ENCODE peak calls at places on chromosomes 2 and 18, in four cellular contexts. X, U, L and D are unnamed samples.

GRCh38 chr2:192195548-192196418 is 1.1 kb upstream of the TMEFF2 start:
- DNase-seq in X (peak; percentile 33), U (peak; percentile 25), L (peak; percentile 69), D (peak; percentile 13)

GRCh38 chr2:109125595-109126500 is 3.2 kb upstream of the SH3RF3 start:
- DNase-seq in X (no peak), U (no peak), L (no peak), D (no peak)

GRCh38 chr2:99775585-99775984 is 285.8 kb upstream of the REV1 start:
- DNase-seq in X (no peak), U (no peak), L (no peak), D (no peak)

GRCh38 chr18:12515550-12515949 is 107.8 kb downstream of the PRELID3A start:
- DNase-seq in X (no peak), U (no peak), L (no peak), D (no peak)

GRCh38 chr2:238426568-238427434 is at the start of gene ASB1:
- DNase-seq in X (peak; percentile 89), U (peak; percentile 91), L (peak; percentile 80), D (peak; percentile 89)

GRCh38 chr2:234916674-234917073 is 35.1 kb upstream of the SH3BP4 start:
- DNase-seq in X (no peak), U (no peak), L (no peak), D (no peak)

GRCh38 chr2:203951366-203951902 is 14.9 kb downstream of the ICOS start:
- DNase-seq in X (no peak), U (no peak), L (no peak), D (no peak)

GRCh38 chr2:17506736-17507616 is 11.3 kb downstream of the RAD51AP2 start:
- DNase-seq in X (no peak), U (no peak), L (no peak), D (peak; percentile 3)

GRCh38 chr2:15814946-15815345 is 125.4 kb upstream of the MYCN start:
- DNase-seq in X (no peak), U (no peak), L (no peak), D (no peak)

GRCh38 chr2:134189009-134189717 is 64.7 kb upstream of the MGAT5 start:
- DNase-seq in X (no peak), U (no peak), L (no peak), D (peak; percentile 73)

GRCh38 chr2:165069131-165069530 is 113.8 kb upstream of the SLC38A11 start:
- DNase-seq in X (no peak), U (no peak), L (no peak), D (no peak)

GRCh38 chr18:74284501-74285004 is 7.2 kb downstream of the CYB5A start:
- DNase-seq in X (no peak), U (peak; percentile 2), L (no peak), D (no peak)

GRCh38 chr2:234269769-234270204 is 219.3 kb downstream of the SPP2 start:
- DNase-seq in X (no peak), U (no peak), L (no peak), D (no peak)

GRCh38 chr2:223545830-223546229 is 56.3 kb downstream of the SCG2 start:
- DNase-seq in X (no peak), U (no peak), L (no peak), D (no peak)

GRCh38 chr18:76488190-76488589 is 6.9 kb downstream of the ZNF516 start:
- DNase-seq in X (no peak), U (no peak), L (no peak), D (no peak)

GRCh38 chr18:9653390-9653789 is 39.0 kb upstream of the PPP4R1 start:
- DNase-seq in X (no peak), U (no peak), L (no peak), D (peak; percentile 53)

GRCh38 chr2:179261161-179261825 is 3.3 kb downstream of the SESTD1 start:
- DNase-seq in X (no peak), U (no peak), L (no peak), D (no peak)
- TF ChIP-seq CTCF in X (no peak), U (no peak), L (no peak), D (no peak)

GRCh38 chr18:67104700-67105284 is 411.7 kb downstream of the DSEL start:
- DNase-seq in X (no peak), U (peak; percentile 15), L (peak; percentile 74), D (peak; percentile 75)
- TF ChIP-seq CTCF in X (peak; percentile 33), U (peak; percentile 84), L (peak; percentile 33), D (peak; percentile 62)

DNA sequence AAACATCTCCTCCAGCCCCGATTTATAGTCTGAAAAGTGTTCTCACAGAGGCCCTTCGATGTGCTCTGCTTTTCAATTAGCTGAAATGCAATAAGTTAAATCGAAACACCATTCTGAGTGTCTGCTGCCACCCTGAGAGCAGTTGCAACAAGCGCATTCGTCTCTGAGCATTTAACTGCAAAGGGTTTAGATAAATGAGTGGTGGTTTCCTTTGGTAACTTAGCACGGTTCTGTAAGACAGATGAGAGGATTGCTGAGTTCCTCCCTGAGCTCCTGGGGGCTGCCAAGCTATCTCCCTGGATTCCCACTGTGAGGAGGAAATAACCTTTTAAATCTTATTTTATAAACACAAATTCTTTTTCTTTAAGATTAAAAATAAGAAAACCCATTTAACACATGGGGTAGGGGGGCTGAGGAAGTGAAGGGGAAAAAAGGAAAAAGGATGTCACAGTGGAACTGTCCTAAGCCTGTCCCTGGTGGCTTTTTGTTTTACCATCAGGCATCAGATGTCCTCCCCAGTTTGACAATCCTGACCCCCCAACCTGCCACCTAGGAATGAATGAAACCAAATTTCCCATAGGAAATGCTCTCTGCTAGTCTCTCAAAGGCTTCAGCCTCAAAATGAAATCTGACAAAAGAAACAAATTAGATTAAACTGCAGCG is 56.4 kb upstream of the CREB1 start:
- DNase-seq in X (no peak), U (peak; percentile 30), L (peak; percentile 40), D (no peak)
- TF ChIP-seq CTCF in X (peak; percentile 48), U (peak; percentile 77), L (no peak), D (peak; percentile 20)

DNA sequence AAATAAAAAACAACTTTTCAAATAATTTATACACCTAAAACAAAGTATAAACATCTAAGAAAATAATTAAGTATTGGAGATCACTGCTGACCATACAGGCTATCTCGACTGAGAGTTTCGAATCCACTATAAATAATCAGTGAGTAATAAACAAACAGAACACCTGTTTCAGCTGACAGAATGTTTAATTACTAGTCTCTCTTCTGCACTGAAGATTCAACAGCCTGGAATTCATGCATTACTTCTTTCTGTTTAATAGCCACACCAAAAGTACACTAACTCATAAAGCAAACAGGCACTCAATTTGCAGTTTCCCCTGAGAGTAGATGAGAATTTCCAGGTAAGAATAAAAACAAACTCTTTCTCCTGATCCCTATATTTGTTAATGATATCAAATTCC is 138.5 kb downstream of the RBMS1 start:
- DNase-seq in X (no peak), U (no peak), L (no peak), D (no peak)
- TF ChIP-seq CTCF in X (no peak), U (no peak), L (no peak), D (no peak)